ENCODE peak calls at places on chromosomes 6 and 20, in six cellular contexts. E, G, O, P, A and Q are unnamed samples.

GRCh38 chr6:30171677-30172471 is 8.5 kb downstream of the TRIM15 start:
- DNase-seq in E (peak), G (no peak), O (no peak), P (no peak), A (no peak), Q (peak)

GRCh38 chr20:16929756-16930155 is 181.6 kb downstream of the OTOR start:
- DNase-seq in E (no peak), G (no peak), O (no peak), P (no peak), A (no peak), Q (no peak)

GRCh38 chr6:135063926-135064325 is 9.3 kb upstream of the HBS1L start:
- DNase-seq in E (no peak), G (no peak), O (no peak), P (no peak), A (no peak), Q (no peak)

GRCh38 chr20:10432079-10432478 is 1.9 kb downstream of the MKKS start:
- DNase-seq in E (no peak), G (no peak), O (no peak), P (no peak), A (no peak), Q (no peak)

GRCh38 chr20:8901237-8902025 is 167.5 kb upstream of the PLCB4 start:
- DNase-seq in E (no peak), G (no peak), O (no peak), P (peak), A (peak), Q (no peak)

GRCh38 chr20:63699466-63700198 is 3.2 kb downstream of the TNFRSF6B start:
- DNase-seq in E (no peak), G (no peak), O (peak), P (no peak), A (no peak), Q (no peak)

GRCh38 chr20:32040142-32040953 is 11.7 kb upstream of the HCK start:
- DNase-seq in E (no peak), G (no peak), O (no peak), P (peak), A (peak), Q (no peak)

GRCh38 chr6:14658909-14659561 is 541.5 kb downstream of the CD83 start:
- DNase-seq in E (no peak), G (no peak), O (no peak), P (no peak), A (peak), Q (no peak)

GRCh38 chr20:23995905-23996666 is 7.5 kb upstream of the GGTLC1 start:
- DNase-seq in E (peak), G (peak), O (no peak), P (peak), A (no peak), Q (peak)

GRCh38 chr6:114024746-114025145 is 53.8 kb upstream of the HDAC2 start:
- DNase-seq in E (no peak), G (no peak), O (no peak), P (no peak), A (no peak), Q (no peak)

GRCh38 chr6:31556312-31556711 is 8.9 kb downstream of the NFKBIL1 start:
- DNase-seq in E (no peak), G (no peak), O (no peak), P (no peak), A (no peak), Q (no peak)

GRCh38 chr20:59183751-59184150 is 20.1 kb downstream of the ZNF831 start:
- DNase-seq in E (no peak), G (no peak), O (no peak), P (no peak), A (no peak), Q (no peak)

GRCh38 chr6:40011844-40012243 is 77.6 kb upstream of the MOCS1 start:
- DNase-seq in E (no peak), G (no peak), O (no peak), P (no peak), A (no peak), Q (no peak)

GRCh38 chr6:140436023-140436811 is 1061.8 kb upstream of the CITED2 start:
- DNase-seq in E (no peak), G (no peak), O (no peak), P (no peak), A (no peak), Q (peak)

GRCh38 chr20:36344517-36345132 is 38.5 kb downstream of the DLGAP4 start:
- DNase-seq in E (peak), G (peak), O (no peak), P (peak), A (no peak), Q (peak)

GRCh38 chr6:1312444-1313363 is 806 bp downstream of the FOXQ1 start:
- DNase-seq in E (no peak), G (no peak), O (no peak), P (no peak), A (no peak), Q (peak)

GRCh38 chr6:63351995-63352586 is 32.3 kb upstream of the LGSN start:
- DNase-seq in E (no peak), G (no peak), O (no peak), P (no peak), A (no peak), Q (no peak)

GRCh38 chr6:43274916-43275597 is 23.0 kb upstream of the SLC22A7 start:
- DNase-seq in E (no peak), G (peak), O (no peak), P (no peak), A (no peak), Q (peak)

GRCh38 chr6:17470953-17471335 is 77.5 kb downstream of the CAP2 start:
- DNase-seq in E (no peak), G (no peak), O (no peak), P (no peak), A (no peak), Q (no peak)

GRCh38 chr6:137568067-137568466 is 73.9 kb upstream of the OLIG3 start:
- DNase-seq in E (no peak), G (no peak), O (no peak), P (no peak), A (no peak), Q (no peak)

GRCh38 chr20:44083220-44083933 is 103.6 kb downstream of the JPH2 start:
- DNase-seq in E (no peak), G (no peak), O (no peak), P (peak), A (no peak), Q (no peak)

GRCh38 chr6:119133400-119133799 is 54.9 kb upstream of the FAM184A start:
- DNase-seq in E (no peak), G (no peak), O (no peak), P (no peak), A (no peak), Q (no peak)

GRCh38 chr6:20370801-20371200 is 30.9 kb upstream of the E2F3 start:
- DNase-seq in E (no peak), G (no peak), O (no peak), P (no peak), A (no peak), Q (no peak)

GRCh38 chr6:5208491-5208890 is 52.3 kb downstream of the LYRM4 start:
- DNase-seq in E (no peak), G (no peak), O (no peak), P (no peak), A (no peak), Q (no peak)

GRCh38 chr20:19670829-19671228 is 87.2 kb upstream of the RIN2 start:
- DNase-seq in E (no peak), G (no peak), O (no peak), P (no peak), A (no peak), Q (no peak)

GRCh38 chr6:90860822-90861601 is 274.1 kb upstream of the MAP3K7 start:
- DNase-seq in E (no peak), G (no peak), O (no peak), P (no peak), A (no peak), Q (no peak)
- TF ChIP-seq CTCF in E (peak), G (no peak), O (no peak), P (no peak), A (no peak), Q (peak)

GRCh38 chr6:110813813-110814487 is 1.3 kb downstream of the CDK19 start:
- DNase-seq in E (no peak), G (no peak), O (no peak), P (no peak), A (no peak), Q (peak)

GRCh38 chr6:110816677-110817076 is 1.4 kb upstream of the CDK19 start:
- DNase-seq in E (no peak), G (no peak), O (no peak), P (no peak), A (no peak), Q (no peak)

GRCh38 chr6:110816110-110816409 is 791 bp upstream of the CDK19 start:
- DNase-seq in E (no peak), G (no peak), O (no peak), P (no peak), A (no peak), Q (no peak)

GRCh38 chr6:110814488-110815259 is 595 bp downstream of the CDK19 start:
- DNase-seq in E (peak), G (peak), O (peak), P (peak), A (peak), Q (peak)

DNA sequence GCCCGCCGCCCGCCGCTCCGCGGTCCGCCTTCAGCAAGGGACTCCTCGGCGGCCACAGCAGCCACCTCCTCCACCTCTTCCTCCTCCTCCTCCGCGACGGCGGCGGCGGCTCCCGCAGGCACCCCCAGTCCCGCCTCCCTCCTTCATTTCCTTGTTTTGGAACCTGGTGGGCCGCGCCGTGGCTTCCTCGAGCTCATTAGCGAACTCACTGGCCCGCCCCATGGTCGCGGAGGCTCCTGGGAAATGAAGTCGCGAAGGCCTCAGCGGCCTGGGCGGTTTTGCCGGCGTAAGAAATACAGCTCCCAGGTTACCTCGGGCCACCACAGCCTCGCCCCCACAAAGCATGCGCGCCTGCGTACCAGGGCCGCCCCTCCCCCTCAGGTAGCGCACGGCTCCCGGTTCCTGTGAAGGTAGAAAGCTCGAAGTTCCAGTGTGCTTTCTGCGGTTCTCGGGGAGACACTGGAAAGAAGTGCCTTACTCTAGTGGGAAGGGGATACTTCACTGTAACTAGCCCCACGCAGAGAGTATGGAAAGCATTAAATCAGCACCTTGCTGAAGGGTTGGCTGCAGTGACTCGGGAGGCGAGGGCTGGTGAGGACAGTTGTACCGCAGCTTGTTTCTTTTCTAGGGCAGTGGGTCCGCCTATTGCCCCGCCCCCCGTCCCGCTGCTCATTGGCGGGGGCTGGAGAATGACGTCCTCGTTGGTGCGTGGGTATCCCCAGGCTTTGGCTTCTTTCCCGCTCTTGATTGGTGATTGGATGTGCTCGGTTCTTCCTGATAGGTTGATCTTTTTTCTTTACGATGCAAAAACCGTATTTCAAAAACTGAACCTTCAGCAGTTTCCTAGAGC is at the start of gene CDK19:
- DNase-seq in E (peak), G (peak), O (peak), P (peak), A (peak), Q (peak)
- TF ChIP-seq CTCF in E (no peak), G (no peak), O (no peak), P (no peak), A (no peak), Q (no peak)

GRCh38 chr6:12969933-12970332 is 253.4 kb downstream of the PHACTR1 start:
- DNase-seq in E (no peak), G (no peak), O (no peak), P (no peak), A (no peak), Q (no peak)
- TF ChIP-seq CTCF in E (no peak), G (no peak), O (no peak), P (no peak), A (no peak), Q (no peak)

GRCh38 chr20:50309280-50309763 is 118.7 kb downstream of the CEBPB start:
- DNase-seq in E (no peak), G (no peak), O (no peak), P (no peak), A (no peak), Q (no peak)

GRCh38 chr20:50308166-50308512 is 117.5 kb downstream of the CEBPB start:
- DNase-seq in E (no peak), G (no peak), O (no peak), P (no peak), A (no peak), Q (no peak)

GRCh38 chr20:50309764-50310672 is 119.4 kb downstream of the CEBPB start:
- DNase-seq in E (no peak), G (no peak), O (no peak), P (no peak), A (no peak), Q (no peak)

GRCh38 chr20:50306478-50307423 is 116.1 kb downstream of the CEBPB start:
- DNase-seq in E (no peak), G (no peak), O (peak), P (no peak), A (no peak), Q (no peak)

GRCh38 chr20:50308513-50309279 is 118.1 kb downstream of the CEBPB start:
- DNase-seq in E (no peak), G (peak), O (peak), P (peak), A (peak), Q (peak)
- TF ChIP-seq CTCF in E (no peak), G (peak), O (no peak), P (peak), A (no peak), Q (peak)

GRCh38 chr6:78771619-78772018 is 95.7 kb upstream of the IRAK1BP1 start:
- DNase-seq in E (no peak), G (no peak), O (no peak), P (no peak), A (no peak), Q (no peak)

GRCh38 chr6:78768242-78768641 is 99.1 kb upstream of the IRAK1BP1 start:
- DNase-seq in E (no peak), G (no peak), O (no peak), P (no peak), A (no peak), Q (no peak)

GRCh38 chr6:78770766-78771165 is 96.6 kb upstream of the IRAK1BP1 start:
- DNase-seq in E (no peak), G (no peak), O (no peak), P (no peak), A (no peak), Q (no peak)
- TF ChIP-seq CTCF in E (no peak), G (no peak), O (no peak), P (no peak), A (no peak), Q (peak)

DNA sequence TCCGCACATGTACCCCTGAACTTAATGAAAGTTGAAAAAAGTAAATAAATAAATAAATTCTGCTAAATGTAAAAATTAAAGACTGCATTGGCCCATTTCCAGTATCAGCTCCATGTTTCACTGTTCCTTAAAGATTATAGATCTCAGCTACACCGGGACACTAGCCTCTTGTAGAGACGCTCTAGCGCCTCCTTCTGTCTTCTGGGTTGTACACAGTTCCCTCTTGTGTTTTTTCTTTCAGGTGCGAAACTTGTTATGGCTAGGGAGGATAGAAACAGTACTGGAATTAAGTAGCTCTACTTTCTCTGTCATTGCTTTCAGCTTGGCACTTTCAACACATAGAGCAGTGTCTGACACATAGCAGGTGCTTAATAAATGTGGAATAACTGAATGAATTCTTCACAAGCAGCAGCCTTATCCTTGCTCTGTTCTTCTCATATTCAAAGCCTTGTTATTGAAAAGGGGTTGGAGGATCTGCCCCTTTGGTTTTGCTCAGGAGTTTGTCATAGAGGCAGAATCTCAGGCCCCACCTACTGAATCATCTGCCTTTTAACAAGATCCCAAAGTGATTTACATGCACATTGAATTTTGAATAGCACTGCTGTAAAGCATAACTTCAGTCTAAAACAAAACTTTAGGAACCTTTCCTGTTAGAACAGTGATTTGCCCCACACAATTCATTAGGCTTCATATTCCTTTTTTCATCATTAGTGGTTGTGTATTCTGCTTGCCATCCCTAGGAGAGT is 92.3 kb downstream of the FIG4 start:
- DNase-seq in E (no peak), G (no peak), O (no peak), P (no peak), A (no peak), Q (peak)
- TF ChIP-seq CTCF in E (peak), G (peak), O (no peak), P (peak), A (no peak), Q (peak)

GRCh38 chr6:121321282-121321681 is 13.0 kb downstream of the TBC1D32 start:
- DNase-seq in E (no peak), G (no peak), O (no peak), P (no peak), A (no peak), Q (no peak)

GRCh38 chr6:121319603-121320002 is 14.7 kb downstream of the TBC1D32 start:
- DNase-seq in E (no peak), G (no peak), O (no peak), P (no peak), A (no peak), Q (no peak)

GRCh38 chr6:121314407-121315112 is 19.7 kb downstream of the TBC1D32 start:
- DNase-seq in E (no peak), G (no peak), O (no peak), P (no peak), A (no peak), Q (no peak)

DNA sequence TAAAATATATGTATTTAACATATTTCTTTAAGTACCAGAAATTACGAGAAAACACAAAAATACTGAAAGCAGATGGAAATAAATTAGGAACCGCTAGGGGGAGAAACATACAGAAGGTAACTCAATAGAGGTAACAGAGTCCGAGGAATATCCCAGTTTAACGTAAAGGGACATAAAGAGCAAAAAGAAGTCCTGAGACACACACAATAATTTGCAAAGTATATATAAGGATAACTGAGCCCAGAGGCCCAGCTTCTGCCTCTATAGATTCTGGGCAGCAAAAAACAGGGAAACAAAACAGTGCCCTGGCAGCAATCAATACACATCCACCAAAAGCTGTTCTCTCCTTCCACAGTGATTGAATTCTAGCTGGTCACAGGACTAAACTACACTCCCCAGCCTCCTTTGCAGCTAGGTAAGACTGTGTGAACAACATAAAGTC is 15.1 kb downstream of the TBC1D32 start:
- DNase-seq in E (no peak), G (no peak), O (no peak), P (no peak), A (no peak), Q (peak)
- TF ChIP-seq CTCF in E (peak), G (peak), O (no peak), P (peak), A (peak), Q (peak)

DNA sequence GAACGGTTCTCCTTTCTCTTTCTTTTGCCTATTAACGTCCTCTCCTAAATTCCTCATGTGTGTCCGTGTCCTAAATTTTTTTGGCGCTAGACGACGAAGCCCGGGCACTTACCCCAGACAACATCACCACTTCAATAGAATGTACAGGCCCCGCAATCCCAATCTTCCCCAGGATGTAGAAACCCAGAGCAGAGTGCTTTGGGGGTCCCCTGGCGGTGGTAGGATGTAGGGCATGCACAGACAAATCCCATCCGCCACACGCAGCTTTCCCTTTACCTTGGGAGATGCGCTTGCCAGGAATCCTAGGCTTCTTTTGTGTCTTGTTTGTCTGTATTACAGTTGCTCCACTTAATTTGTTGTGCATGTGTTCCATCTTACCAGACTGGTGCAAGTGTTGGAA is 417.3 kb upstream of the ARID1B start:
- DNase-seq in E (no peak), G (no peak), O (no peak), P (no peak), A (no peak), Q (peak)
- TF ChIP-seq CTCF in E (peak), G (no peak), O (no peak), P (no peak), A (no peak), Q (peak)

GRCh38 chr20:12837646-12838045 is 171.1 kb upstream of the SPTLC3 start:
- DNase-seq in E (no peak), G (no peak), O (no peak), P (no peak), A (no peak), Q (no peak)
- TF ChIP-seq CTCF in E (no peak), G (no peak), O (no peak), P (no peak), A (no peak), Q (no peak)